ENCODE peak calls at places on chromosomes 13 and 19, in eight cellular contexts. One of them, this sample, is unnamed.

GRCh38 chr13:45047394-45048328 is 58.3 kb downstream of the GPALPP1 start:
- DNase-seq in naive thymus-derived CD4-positive, alpha-beta T cell: peak; percentile 77
- DNase-seq in HFF-Myc: peak; percentile 62
- DNase-seq in tibial artery: peak; percentile 60
- DNase-seq in tibial nerve: peak; percentile 79
- DNase-seq in AG04450: peak; percentile 74
- DNase-seq in kidney epithelial cell: no peak
- DNase-seq in left ventricle myocardium inferior: peak; percentile 66
- DNase-seq in this sample: peak; percentile 38

GRCh38 chr19:31810536-31811109 is 461.4 kb upstream of the TSHZ3 start:
- DNase-seq in naive thymus-derived CD4-positive, alpha-beta T cell: no peak
- DNase-seq in HFF-Myc: no peak
- DNase-seq in tibial artery: no peak
- DNase-seq in tibial nerve: no peak
- DNase-seq in AG04450: no peak
- DNase-seq in kidney epithelial cell: no peak
- DNase-seq in left ventricle myocardium inferior: no peak
- DNase-seq in this sample: no peak

GRCh38 chr19:35155441-35155840 is 906 bp downstream of the FXYD5 start:
- DNase-seq in naive thymus-derived CD4-positive, alpha-beta T cell: no peak
- DNase-seq in HFF-Myc: no peak
- DNase-seq in tibial artery: no peak
- DNase-seq in tibial nerve: no peak
- DNase-seq in AG04450: no peak
- DNase-seq in kidney epithelial cell: no peak
- DNase-seq in left ventricle myocardium inferior: no peak
- DNase-seq in this sample: no peak

GRCh38 chr19:3573858-3574637 is 1.3 kb downstream of the HMG20B start:
- DNase-seq in naive thymus-derived CD4-positive, alpha-beta T cell: peak; percentile 66
- DNase-seq in HFF-Myc: peak; percentile 73
- DNase-seq in tibial artery: peak; percentile 87
- DNase-seq in tibial nerve: peak; percentile 71
- DNase-seq in AG04450: peak; percentile 75
- DNase-seq in kidney epithelial cell: peak; percentile 80
- DNase-seq in left ventricle myocardium inferior: peak; percentile 77
- DNase-seq in this sample: peak; percentile 84

GRCh38 chr13:39577833-39578232 is 25.2 kb downstream of the LHFPL6 start:
- DNase-seq in naive thymus-derived CD4-positive, alpha-beta T cell: no peak
- DNase-seq in HFF-Myc: no peak
- DNase-seq in tibial artery: no peak
- DNase-seq in tibial nerve: peak; percentile 20
- DNase-seq in AG04450: no peak
- DNase-seq in kidney epithelial cell: no peak
- DNase-seq in left ventricle myocardium inferior: no peak
- DNase-seq in this sample: no peak

GRCh38 chr13:109479991-109480696 is 306.2 kb downstream of the IRS2 start:
- DNase-seq in naive thymus-derived CD4-positive, alpha-beta T cell: no peak
- DNase-seq in HFF-Myc: no peak
- DNase-seq in tibial artery: peak; percentile 38
- DNase-seq in tibial nerve: no peak
- DNase-seq in AG04450: no peak
- DNase-seq in kidney epithelial cell: no peak
- DNase-seq in left ventricle myocardium inferior: no peak
- DNase-seq in this sample: peak; percentile 42

GRCh38 chr13:43838909-43839308 is 40.6 kb downstream of the CCDC122 start:
- DNase-seq in naive thymus-derived CD4-positive, alpha-beta T cell: no peak
- DNase-seq in HFF-Myc: peak; percentile 40
- DNase-seq in tibial artery: no peak
- DNase-seq in tibial nerve: no peak
- DNase-seq in AG04450: no peak
- DNase-seq in kidney epithelial cell: no peak
- DNase-seq in left ventricle myocardium inferior: no peak
- DNase-seq in this sample: no peak

GRCh38 chr13:98299243-98299953 is 122.3 kb upstream of the RNF113B start:
- DNase-seq in naive thymus-derived CD4-positive, alpha-beta T cell: no peak
- DNase-seq in HFF-Myc: no peak
- DNase-seq in tibial artery: no peak
- DNase-seq in tibial nerve: no peak
- DNase-seq in AG04450: no peak
- DNase-seq in kidney epithelial cell: no peak
- DNase-seq in left ventricle myocardium inferior: no peak
- DNase-seq in this sample: no peak

GRCh38 chr13:52371736-52372247 is 34.2 kb downstream of the THSD1 start:
- DNase-seq in naive thymus-derived CD4-positive, alpha-beta T cell: no peak
- DNase-seq in HFF-Myc: peak; percentile 22
- DNase-seq in tibial artery: no peak
- DNase-seq in tibial nerve: no peak
- DNase-seq in AG04450: no peak
- DNase-seq in kidney epithelial cell: peak; percentile 41
- DNase-seq in left ventricle myocardium inferior: no peak
- DNase-seq in this sample: peak; percentile 80

GRCh38 chr19:10892256-10892655 is 20.9 kb downstream of the CARM1 start:
- DNase-seq in naive thymus-derived CD4-positive, alpha-beta T cell: no peak
- DNase-seq in HFF-Myc: no peak
- DNase-seq in tibial artery: no peak
- DNase-seq in tibial nerve: no peak
- DNase-seq in AG04450: no peak
- DNase-seq in kidney epithelial cell: no peak
- DNase-seq in left ventricle myocardium inferior: no peak
- DNase-seq in this sample: no peak

GRCh38 chr19:10899171-10899653 is 27.9 kb downstream of the CARM1 start:
- DNase-seq in naive thymus-derived CD4-positive, alpha-beta T cell: no peak
- DNase-seq in HFF-Myc: no peak
- DNase-seq in tibial artery: no peak
- DNase-seq in tibial nerve: no peak
- DNase-seq in AG04450: no peak
- DNase-seq in kidney epithelial cell: no peak
- DNase-seq in left ventricle myocardium inferior: peak; percentile 56
- DNase-seq in this sample: no peak

GRCh38 chr13:37070145-37070695 is 10.7 kb upstream of the SUPT20H start:
- DNase-seq in naive thymus-derived CD4-positive, alpha-beta T cell: no peak
- DNase-seq in HFF-Myc: no peak
- DNase-seq in tibial artery: no peak
- DNase-seq in tibial nerve: no peak
- DNase-seq in AG04450: no peak
- DNase-seq in kidney epithelial cell: no peak
- DNase-seq in left ventricle myocardium inferior: no peak
- DNase-seq in this sample: peak; percentile 4

GRCh38 chr19:33906578-33907335 is 110.1 kb downstream of the KCTD15 start:
- DNase-seq in naive thymus-derived CD4-positive, alpha-beta T cell: no peak
- DNase-seq in HFF-Myc: no peak
- DNase-seq in tibial artery: no peak
- DNase-seq in tibial nerve: no peak
- DNase-seq in AG04450: no peak
- DNase-seq in kidney epithelial cell: no peak
- DNase-seq in left ventricle myocardium inferior: peak; percentile 18
- DNase-seq in this sample: no peak

GRCh38 chr13:25375727-25376358 is 4.1 kb downstream of the ATP8A2 start:
- DNase-seq in naive thymus-derived CD4-positive, alpha-beta T cell: peak; percentile 30
- DNase-seq in HFF-Myc: peak; percentile 5
- DNase-seq in tibial artery: no peak
- DNase-seq in tibial nerve: peak; percentile 41
- DNase-seq in AG04450: peak; percentile 10
- DNase-seq in kidney epithelial cell: no peak
- DNase-seq in left ventricle myocardium inferior: no peak
- DNase-seq in this sample: no peak

GRCh38 chr13:21176982-21177284 is 475 bp downstream of the MRPL57 start:
- DNase-seq in naive thymus-derived CD4-positive, alpha-beta T cell: no peak
- DNase-seq in HFF-Myc: no peak
- DNase-seq in tibial artery: no peak
- DNase-seq in tibial nerve: no peak
- DNase-seq in AG04450: no peak
- DNase-seq in kidney epithelial cell: no peak
- DNase-seq in left ventricle myocardium inferior: no peak
- DNase-seq in this sample: no peak

GRCh38 chr13:33918199-33918932 is 100.4 kb downstream of the RFC3 start:
- DNase-seq in naive thymus-derived CD4-positive, alpha-beta T cell: no peak
- DNase-seq in HFF-Myc: peak; percentile 70
- DNase-seq in tibial artery: no peak
- DNase-seq in tibial nerve: no peak
- DNase-seq in AG04450: no peak
- DNase-seq in kidney epithelial cell: peak; percentile 39
- DNase-seq in left ventricle myocardium inferior: no peak
- DNase-seq in this sample: peak; percentile 73

GRCh38 chr13:59771272-59771671 is 392.5 kb downstream of the DIAPH3 start:
- DNase-seq in naive thymus-derived CD4-positive, alpha-beta T cell: no peak
- DNase-seq in HFF-Myc: no peak
- DNase-seq in tibial artery: no peak
- DNase-seq in tibial nerve: no peak
- DNase-seq in AG04450: no peak
- DNase-seq in kidney epithelial cell: no peak
- DNase-seq in left ventricle myocardium inferior: no peak
- DNase-seq in this sample: no peak

GRCh38 chr19:43779147-43779819 is 1.5 kb downstream of the KCNN4 start:
- DNase-seq in naive thymus-derived CD4-positive, alpha-beta T cell: no peak
- DNase-seq in HFF-Myc: no peak
- DNase-seq in tibial artery: no peak
- DNase-seq in tibial nerve: no peak
- DNase-seq in AG04450: no peak
- DNase-seq in kidney epithelial cell: no peak
- DNase-seq in left ventricle myocardium inferior: peak; percentile 36
- DNase-seq in this sample: no peak

GRCh38 chr13:95698047-95698749 is 21.3 kb downstream of the DNAJC3 start:
- DNase-seq in naive thymus-derived CD4-positive, alpha-beta T cell: no peak
- DNase-seq in HFF-Myc: no peak
- DNase-seq in tibial artery: no peak
- DNase-seq in tibial nerve: no peak
- DNase-seq in AG04450: no peak
- DNase-seq in kidney epithelial cell: no peak
- DNase-seq in left ventricle myocardium inferior: no peak
- DNase-seq in this sample: no peak

GRCh38 chr13:49495783-49496762 is at the start of gene PHF11:
- DNase-seq in naive thymus-derived CD4-positive, alpha-beta T cell: peak; percentile 84
- DNase-seq in HFF-Myc: peak; percentile 38
- DNase-seq in tibial artery: peak; percentile 82
- DNase-seq in tibial nerve: peak; percentile 68
- DNase-seq in AG04450: no peak
- DNase-seq in kidney epithelial cell: peak; percentile 44
- DNase-seq in left ventricle myocardium inferior: peak; percentile 81
- DNase-seq in this sample: no peak

GRCh38 chr13:95098916-95099315 is 202.3 kb downstream of the ABCC4 start:
- DNase-seq in naive thymus-derived CD4-positive, alpha-beta T cell: no peak
- DNase-seq in HFF-Myc: no peak
- DNase-seq in tibial artery: no peak
- DNase-seq in tibial nerve: no peak
- DNase-seq in AG04450: no peak
- DNase-seq in kidney epithelial cell: no peak
- DNase-seq in left ventricle myocardium inferior: no peak
- DNase-seq in this sample: no peak

GRCh38 chr13:111947026-111947810 is 119.7 kb upstream of the SOX1 start:
- DNase-seq in naive thymus-derived CD4-positive, alpha-beta T cell: no peak
- DNase-seq in HFF-Myc: no peak
- DNase-seq in tibial artery: no peak
- DNase-seq in tibial nerve: no peak
- DNase-seq in AG04450: no peak
- DNase-seq in kidney epithelial cell: no peak
- DNase-seq in left ventricle myocardium inferior: no peak
- DNase-seq in this sample: no peak

GRCh38 chr13:37132211-37132610 is 26.7 kb upstream of the CSNK1A1L start:
- DNase-seq in naive thymus-derived CD4-positive, alpha-beta T cell: no peak
- DNase-seq in HFF-Myc: no peak
- DNase-seq in tibial artery: no peak
- DNase-seq in tibial nerve: no peak
- DNase-seq in AG04450: no peak
- DNase-seq in kidney epithelial cell: no peak
- DNase-seq in left ventricle myocardium inferior: no peak
- DNase-seq in this sample: no peak

DNA sequence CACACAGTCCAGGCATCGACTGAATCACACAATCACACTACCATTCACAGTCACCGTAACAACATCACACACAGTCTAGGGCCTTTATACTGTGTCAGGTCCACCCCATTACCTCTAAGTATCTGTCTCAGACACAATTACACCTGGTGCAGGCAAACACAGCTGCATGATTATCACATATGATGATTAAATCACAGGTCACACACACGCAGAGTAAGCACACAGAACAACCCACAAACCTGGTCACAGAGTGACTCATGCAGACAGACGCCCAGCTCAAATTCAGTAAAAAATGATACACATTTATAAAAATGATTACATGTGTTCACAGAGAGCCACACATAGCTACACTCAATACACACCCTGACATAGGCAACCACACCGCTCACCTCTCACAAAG is 1.2 kb upstream of the ZSCAN22 start:
- DNase-seq in naive thymus-derived CD4-positive, alpha-beta T cell: no peak
- DNase-seq in HFF-Myc: no peak
- DNase-seq in tibial artery: no peak
- DNase-seq in tibial nerve: no peak
- DNase-seq in AG04450: no peak
- DNase-seq in kidney epithelial cell: no peak
- DNase-seq in left ventricle myocardium inferior: no peak
- DNase-seq in this sample: no peak
- H3K4me3 ChIP-seq in naive thymus-derived CD4-positive, alpha-beta T cell: no peak overlapping the region
- H3K4me3 ChIP-seq in HFF-Myc: peak overlapping the region; percentile 78
- H3K4me3 ChIP-seq in tibial artery: peak overlapping the region; percentile 70
- H3K4me3 ChIP-seq in tibial nerve: no peak overlapping the region
- H3K4me3 ChIP-seq in AG04450: peak overlapping the region; percentile 96
- H3K4me3 ChIP-seq in kidney epithelial cell: no peak overlapping the region
- H3K4me3 ChIP-seq in left ventricle myocardium inferior: peak overlapping the region; percentile 84
- H3K4me3 ChIP-seq in this sample: peak overlapping the region; percentile 82

GRCh38 chr19:56562766-56563165 is 4.5 kb upstream of the ZNF470 start:
- DNase-seq in naive thymus-derived CD4-positive, alpha-beta T cell: no peak
- DNase-seq in HFF-Myc: no peak
- DNase-seq in tibial artery: no peak
- DNase-seq in tibial nerve: no peak
- DNase-seq in AG04450: no peak
- DNase-seq in kidney epithelial cell: no peak
- DNase-seq in left ventricle myocardium inferior: no peak
- DNase-seq in this sample: no peak
- H3K4me3 ChIP-seq in naive thymus-derived CD4-positive, alpha-beta T cell: no peak overlapping the region
- H3K4me3 ChIP-seq in HFF-Myc: no peak overlapping the region
- H3K4me3 ChIP-seq in tibial artery: no peak overlapping the region
- H3K4me3 ChIP-seq in tibial nerve: no peak overlapping the region
- H3K4me3 ChIP-seq in AG04450: no peak overlapping the region
- H3K4me3 ChIP-seq in kidney epithelial cell: no peak overlapping the region
- H3K4me3 ChIP-seq in left ventricle myocardium inferior: no peak overlapping the region
- H3K4me3 ChIP-seq in this sample: no peak overlapping the region

GRCh38 chr19:58368561-58369360 is 6.2 kb upstream of the ZNF497 start:
- DNase-seq in naive thymus-derived CD4-positive, alpha-beta T cell: no peak
- DNase-seq in HFF-Myc: no peak
- DNase-seq in tibial artery: no peak
- DNase-seq in tibial nerve: no peak
- DNase-seq in AG04450: no peak
- DNase-seq in kidney epithelial cell: no peak
- DNase-seq in left ventricle myocardium inferior: no peak
- DNase-seq in this sample: no peak
- H3K4me3 ChIP-seq in naive thymus-derived CD4-positive, alpha-beta T cell: no peak overlapping the region
- H3K4me3 ChIP-seq in HFF-Myc: no peak overlapping the region
- H3K4me3 ChIP-seq in tibial artery: no peak overlapping the region
- H3K4me3 ChIP-seq in tibial nerve: no peak overlapping the region
- H3K4me3 ChIP-seq in AG04450: no peak overlapping the region
- H3K4me3 ChIP-seq in kidney epithelial cell: no peak overlapping the region
- H3K4me3 ChIP-seq in left ventricle myocardium inferior: no peak overlapping the region
- H3K4me3 ChIP-seq in this sample: no peak overlapping the region

DNA sequence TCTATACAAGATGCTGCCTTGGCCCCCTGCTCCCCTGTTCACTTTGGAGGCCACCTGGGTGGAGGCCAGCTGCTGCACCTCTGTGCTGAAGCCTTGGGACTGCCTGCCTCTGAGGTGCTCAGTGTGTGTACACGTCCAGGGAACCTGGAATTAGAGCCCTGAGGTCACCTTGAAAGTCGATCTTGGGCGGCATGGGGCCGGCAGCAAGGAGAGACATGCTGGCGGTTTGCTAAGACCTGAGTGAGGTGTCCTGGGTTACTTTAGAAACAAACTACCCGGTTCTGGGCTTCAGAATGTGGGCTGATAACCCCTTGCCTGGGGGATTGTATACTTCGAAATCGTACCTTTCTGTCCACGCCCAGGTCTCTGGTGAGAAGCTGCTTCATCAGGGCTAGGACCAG is 25.5 kb downstream of the TSSK6 start:
- DNase-seq in naive thymus-derived CD4-positive, alpha-beta T cell: no peak
- DNase-seq in HFF-Myc: no peak
- DNase-seq in tibial artery: no peak
- DNase-seq in tibial nerve: no peak
- DNase-seq in AG04450: no peak
- DNase-seq in kidney epithelial cell: no peak
- DNase-seq in left ventricle myocardium inferior: no peak
- DNase-seq in this sample: no peak
- H3K4me3 ChIP-seq in naive thymus-derived CD4-positive, alpha-beta T cell: peak overlapping the region; percentile 31
- H3K4me3 ChIP-seq in HFF-Myc: no peak overlapping the region
- H3K4me3 ChIP-seq in tibial artery: peak overlapping the region; percentile 32
- H3K4me3 ChIP-seq in tibial nerve: no peak overlapping the region
- H3K4me3 ChIP-seq in AG04450: no peak overlapping the region
- H3K4me3 ChIP-seq in kidney epithelial cell: no peak overlapping the region
- H3K4me3 ChIP-seq in left ventricle myocardium inferior: peak overlapping the region; percentile 46
- H3K4me3 ChIP-seq in this sample: no peak overlapping the region